ENCODE peak calls at places on chromosome 2, in four cellular contexts. X is GM23248, N is HCT116, H is SK-N-SH. O is an unnamed sample. For H3K36me3, the result is how much of the 10 kb centered on the place peaks cover.

GRCh38 chr2:113390133-113390849 is 47.2 kb upstream of the ZNG1B start:
- DNase-seq in X (peak), N (peak), H (peak), O (peak)

GRCh38 chr2:218733615-218734021 is 23.0 kb downstream of the TTLL4 start:
- DNase-seq in X (peak), N (no peak), H (no peak), O (no peak)

GRCh38 chr2:47089083-47089464 is 66.0 kb downstream of the STPG4 start:
- DNase-seq in X (peak), N (peak), H (peak), O (no peak)

GRCh38 chr2:169066817-169067356 is 2.5 kb upstream of the DHRS9 start:
- DNase-seq in X (no peak), N (no peak), H (no peak), O (no peak)

GRCh38 chr2:74892609-74893008 is 58.7 kb downstream of the HK2 start:
- DNase-seq in X (no peak), N (no peak), H (no peak), O (no peak)

GRCh38 chr2:66431840-66432511 is 2.9 kb upstream of the MEIS1 start:
- DNase-seq in X (no peak), N (no peak), H (no peak), O (peak)

GRCh38 chr2:42510930-42511271 is 17.1 kb upstream of the KCNG3 start:
- DNase-seq in X (no peak), N (no peak), H (no peak), O (peak)

GRCh38 chr2:106299696-106300095 is 105.6 kb upstream of the UXS1 start:
- DNase-seq in X (no peak), N (no peak), H (no peak), O (no peak)

GRCh38 chr2:27363933-27364332 is 6.2 kb downstream of the EIF2B4 start:
- DNase-seq in X (no peak), N (no peak), H (no peak), O (no peak)

GRCh38 chr2:203328735-203329549 is 748 bp downstream of the ABI2 start:
- DNase-seq in X (peak), N (no peak), H (peak), O (peak)

GRCh38 chr2:180376076-180376475 is 369.0 kb upstream of the CWC22 start:
- DNase-seq in X (no peak), N (no peak), H (no peak), O (no peak)

GRCh38 chr2:83517727-83518368 is 941.2 kb downstream of the SUCLG1 start:
- DNase-seq in X (no peak), N (no peak), H (no peak), O (no peak)

GRCh38 chr2:237861-238260 is 26.0 kb downstream of the SH3YL1 start:
- DNase-seq in X (no peak), N (no peak), H (no peak), O (peak)

GRCh38 chr2:216765810-216766259 is 70.5 kb upstream of the IGFBP5 start:
- DNase-seq in X (no peak), N (no peak), H (peak), O (peak)

GRCh38 chr2:68251855-68252406 is 401 bp downstream of the PPP3R1 start:
- DNase-seq in X (peak), N (no peak), H (peak), O (peak)

GRCh38 chr2:5981241-5982055 is 289.3 kb downstream of the SOX11 start:
- DNase-seq in X (peak), N (no peak), H (peak), O (peak)

GRCh38 chr2:99337931-99338580 is 867 bp downstream of the EIF5B start:
- DNase-seq in X (peak), N (no peak), H (peak), O (peak)

GRCh38 chr2:41735446-41735845 is 312.4 kb upstream of the PKDCC start:
- DNase-seq in X (peak), N (no peak), H (no peak), O (no peak)

GRCh38 chr2:64613276-64613675 is 40.4 kb downstream of the SERTAD2 start:
- DNase-seq in X (no peak), N (no peak), H (no peak), O (no peak)

DNA sequence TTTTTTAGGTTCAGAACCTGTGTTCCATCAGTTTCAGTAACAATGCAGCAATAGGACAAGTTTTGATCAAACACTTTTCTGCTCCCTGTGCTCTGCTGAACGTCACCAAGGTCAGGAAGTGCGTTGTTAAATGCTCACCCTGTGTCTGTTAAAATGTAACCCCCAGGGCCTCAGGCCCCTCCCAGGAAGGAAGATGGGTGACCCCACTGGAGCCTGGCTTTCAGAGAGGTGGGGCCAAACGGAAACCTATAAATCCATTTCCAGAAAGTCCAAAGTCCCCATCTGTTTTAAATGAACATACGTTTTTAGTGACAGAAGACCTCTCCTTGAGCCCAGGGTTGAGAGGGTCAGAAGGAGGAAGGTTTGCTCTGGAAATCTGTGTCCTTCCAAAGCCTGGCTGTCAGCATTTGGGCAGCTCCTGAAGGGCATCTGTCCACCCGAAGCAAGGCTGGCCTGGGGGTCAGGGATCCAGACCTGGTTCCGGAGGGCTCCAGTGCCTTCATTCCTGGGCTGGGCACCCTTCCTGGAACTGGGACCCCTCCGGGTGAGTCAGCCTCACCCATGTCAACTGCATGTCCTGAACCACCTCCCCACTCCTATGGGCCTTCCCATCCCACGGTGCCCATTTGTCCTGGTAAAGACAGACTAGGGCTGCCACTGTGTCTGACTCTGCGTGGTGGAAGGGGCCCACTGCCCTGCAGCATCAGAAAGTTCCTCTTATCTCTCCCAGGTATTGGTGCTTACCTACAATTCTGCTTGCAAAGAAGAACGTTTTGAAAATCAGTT is 117.4 kb upstream of the COPS8 start:
- DNase-seq in X (no peak), N (no peak), H (no peak), O (no peak)
- TF ChIP-seq EZH2phosphoT487 in X (no peak), N (no peak), H (no peak), O (no peak)

GRCh38 chr2:55461679-55462078 is 42.0 kb upstream of the CCDC88A start:
- DNase-seq in X (no peak), N (no peak), H (no peak), O (no peak)

GRCh38 chr2:55459278-55459677 is 39.6 kb upstream of the CCDC88A start:
- DNase-seq in X (no peak), N (no peak), H (no peak), O (no peak)

GRCh38 chr2:55459741-55460274 is 40.2 kb upstream of the CCDC88A start:
- DNase-seq in X (no peak), N (no peak), H (no peak), O (no peak)

DNA sequence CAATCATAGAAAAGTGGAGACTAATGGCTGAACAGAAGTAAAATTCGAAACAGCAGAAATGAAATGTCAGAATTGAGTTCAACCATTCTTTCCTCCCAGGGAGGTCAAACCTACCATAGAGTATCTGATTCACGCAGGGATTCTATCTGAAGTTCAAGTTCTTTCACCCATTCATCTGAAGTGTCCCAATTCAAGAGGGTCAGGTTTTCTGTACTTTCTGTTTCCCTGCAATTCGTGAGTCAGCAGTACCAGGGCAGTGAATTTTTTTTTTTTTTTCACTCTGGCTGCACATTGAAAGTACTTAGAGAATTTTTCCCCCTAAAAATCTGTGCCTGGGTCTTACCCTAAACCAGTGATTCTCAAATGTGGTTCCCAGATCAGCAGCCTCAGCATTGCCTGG is 40.9 kb upstream of the CCDC88A start:
- DNase-seq in X (peak), N (no peak), H (no peak), O (no peak)
- H3K9ac ChIP-seq in X (no peak), N (no peak), H (no peak), O (no peak)

GRCh38 chr2:233082934-233083755 is 23.0 kb downstream of the INPP5D start:
- DNase-seq in X (no peak), N (no peak), H (no peak), O (no peak)

GRCh38 chr2:233085037-233085838 is 25.1 kb downstream of the INPP5D start:
- DNase-seq in X (no peak), N (no peak), H (no peak), O (peak)

GRCh38 chr2:233085839-233086150 is 25.7 kb downstream of the INPP5D start:
- DNase-seq in X (no peak), N (no peak), H (no peak), O (no peak)

GRCh38 chr2:233083782-233084181 is 23.6 kb downstream of the INPP5D start:
- DNase-seq in X (no peak), N (no peak), H (no peak), O (no peak)

DNA sequence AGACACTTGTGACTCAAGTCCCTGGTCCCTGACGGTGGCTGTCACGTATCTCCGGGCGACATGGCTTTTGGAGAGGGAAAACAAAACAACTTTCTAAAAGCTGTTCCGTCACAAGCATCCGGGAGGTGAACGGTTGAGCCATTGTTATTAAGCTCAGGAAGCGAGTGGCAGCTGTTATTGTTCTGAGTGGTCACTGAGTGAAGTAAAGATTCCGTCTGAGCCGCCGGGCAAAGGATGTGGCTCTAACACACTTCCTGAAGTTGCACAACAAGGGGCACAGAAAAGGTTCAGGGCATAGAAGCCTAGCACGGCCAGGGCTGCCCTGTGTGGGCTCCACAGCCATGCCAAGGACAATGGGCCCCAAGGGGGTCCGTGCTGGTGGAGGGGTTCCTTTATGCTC is 24.3 kb downstream of the INPP5D start:
- DNase-seq in X (no peak), N (no peak), H (no peak), O (peak)
- H3K36me3 ChIP-seq in X (under half), N (under half), H (under half), O (under half)

DNA sequence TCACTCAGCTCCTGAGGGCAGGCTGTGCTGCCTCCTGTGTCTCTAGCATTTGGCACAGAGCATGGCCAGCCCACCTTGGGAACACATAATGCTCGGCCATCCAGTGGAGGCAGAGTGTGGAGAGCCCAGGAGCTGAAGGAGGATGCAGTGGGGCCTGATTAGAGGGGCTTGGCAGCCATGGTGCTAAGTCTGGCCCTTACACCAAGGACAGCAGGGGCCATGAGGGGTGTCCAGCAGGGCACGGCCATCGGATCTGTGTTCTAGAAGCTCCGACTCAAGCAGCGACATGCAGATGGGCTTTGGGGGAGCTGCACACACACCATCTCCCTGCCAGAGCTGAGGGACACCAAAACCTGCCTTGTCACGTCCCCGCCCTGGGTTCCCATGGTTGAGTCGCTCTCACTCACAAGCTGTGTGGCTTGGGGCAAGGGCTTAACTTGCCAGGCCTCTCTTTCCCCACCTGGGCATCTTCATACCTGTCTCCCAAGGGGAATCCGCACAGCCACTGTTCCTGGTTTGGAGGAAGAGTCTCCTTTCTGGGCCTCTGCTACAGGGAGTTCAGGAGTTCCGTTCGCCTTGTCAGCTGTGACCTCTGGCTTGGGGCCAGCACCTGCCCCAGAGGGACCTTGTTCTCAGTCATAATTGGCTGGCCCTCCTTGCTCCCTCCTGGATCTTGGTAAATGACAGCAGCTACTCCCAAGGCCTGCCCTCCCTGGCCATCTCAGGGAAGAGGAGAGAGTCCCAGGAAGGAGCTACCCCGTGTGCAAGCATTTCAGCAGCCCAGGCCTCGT is 1.3 kb upstream of the TOGARAM2 start:
- DNase-seq in X (no peak), N (no peak), H (peak), O (no peak)
- TF ChIP-seq EZH2phosphoT487 in X (no peak), N (no peak), H (no peak), O (no peak)

GRCh38 chr2:234258562-234259141 is 208.2 kb downstream of the SPP2 start:
- DNase-seq in X (peak), N (no peak), H (no peak), O (no peak)

GRCh38 chr2:234257859-234258561 is 207.5 kb downstream of the SPP2 start:
- DNase-seq in X (peak), N (peak), H (peak), O (peak)

GRCh38 chr2:234266952-234267351 is 216.4 kb downstream of the SPP2 start:
- DNase-seq in X (no peak), N (no peak), H (no peak), O (no peak)

GRCh38 chr2:234259440-234259839 is 208.9 kb downstream of the SPP2 start:
- DNase-seq in X (peak), N (no peak), H (no peak), O (no peak)

DNA sequence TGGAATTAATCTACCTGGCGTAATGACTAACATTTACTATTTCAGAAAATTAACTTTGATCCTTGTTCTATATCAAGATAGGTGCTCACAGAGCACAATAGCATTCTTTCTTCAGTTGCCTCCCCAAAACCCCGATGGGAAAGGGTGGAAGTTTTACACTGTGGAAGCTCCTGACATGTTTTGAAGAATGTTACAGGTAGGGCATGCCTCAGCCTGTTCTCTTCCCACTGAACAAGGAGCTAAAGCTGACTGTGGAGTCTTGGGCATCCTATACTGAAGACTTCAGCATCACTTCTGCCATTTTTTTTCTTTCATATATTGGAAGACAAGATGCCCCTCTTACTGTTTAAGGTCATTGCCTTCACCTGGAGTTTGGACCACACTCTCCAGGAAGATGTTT is 211.2 kb downstream of the SPP2 start:
- DNase-seq in X (no peak), N (no peak), H (no peak), O (no peak)
- H3K9ac ChIP-seq in X (no peak), N (no peak), H (no peak), O (no peak)

GRCh38 chr2:171470129-171470528 is 36.1 kb downstream of the DCAF17 start:
- DNase-seq in X (no peak), N (no peak), H (no peak), O (no peak)
- H3K36me3 ChIP-seq in X (under half), N (under half), H (under half), O (under half)

GRCh38 chr2:235510305-235510704 is 16.5 kb downstream of the AGAP1 start:
- DNase-seq in X (no peak), N (no peak), H (no peak), O (no peak)
- TF ChIP-seq EZH2phosphoT487 in X (no peak), N (no peak), H (no peak), O (no peak)

DNA sequence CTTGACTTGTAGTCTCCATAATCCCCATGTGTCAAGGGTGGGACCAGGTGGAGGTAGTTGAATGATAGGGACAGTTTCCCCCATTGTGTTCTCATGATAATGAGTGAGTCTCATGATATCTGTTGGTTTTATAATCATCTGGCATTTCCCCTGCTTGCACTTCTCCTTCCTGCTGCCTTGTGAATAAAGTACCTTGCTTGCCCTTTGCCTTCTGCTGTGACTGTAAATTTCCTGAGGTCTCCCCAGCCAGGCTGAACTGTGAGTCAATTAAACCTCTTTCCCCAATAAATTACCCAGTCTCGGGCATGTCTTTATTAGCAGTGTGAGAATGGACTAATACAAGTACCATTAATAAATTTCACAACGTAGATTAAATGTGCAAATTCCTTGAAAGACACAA is 102.3 kb upstream of the EPB41L5 start:
- DNase-seq in X (no peak), N (no peak), H (no peak), O (no peak)
- H3K9ac ChIP-seq in X (no peak), N (no peak), H (no peak), O (no peak)

DNA sequence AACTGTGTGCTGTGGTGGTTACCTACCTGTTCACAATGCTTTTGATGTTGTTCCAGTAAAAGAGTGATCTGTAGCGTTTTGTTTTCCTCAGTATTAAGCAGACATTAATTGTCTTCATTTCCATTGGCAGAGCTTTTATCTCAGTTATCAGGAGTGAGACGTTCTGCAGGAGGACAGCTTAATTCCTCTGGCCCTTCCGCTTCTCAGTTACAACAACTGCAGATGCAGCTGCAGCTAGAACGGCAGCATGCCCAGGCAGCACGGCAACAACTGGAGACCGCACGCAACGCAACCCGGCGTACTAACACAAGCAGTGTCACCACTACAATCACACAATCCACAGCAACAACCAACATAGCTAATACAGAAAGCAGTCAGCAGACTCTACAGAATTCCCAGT is 78.3 kb downstream of the KCMF1 start:
- DNase-seq in X (no peak), N (no peak), H (peak), O (no peak)
- H3K36me3 ChIP-seq in X (half or more), N (under half), H (half or more), O (under half)

GRCh38 chr2:30332791-30333453 is 101.6 kb downstream of the LBH start:
- DNase-seq in X (no peak), N (no peak), H (no peak), O (no peak)
- TF ChIP-seq EZH2phosphoT487 in X (no peak), N (no peak), H (no peak), O (no peak)